ENCODE peak calls at places on chromosomes 12 and 14, in four cellular contexts. L is HepG2, K is GM12878, V is K562. X is an unnamed sample.

GRCh38 chr12:106739318-106739717 is 35.2 kb upstream of the RIC8B start:
- DNase-seq in L (peak; percentile 12), K (no peak), V (peak; percentile 58), X (no peak)

GRCh38 chr12:73125148-73125547 is 853.0 kb downstream of the TRHDE start:
- DNase-seq in L (no peak), K (no peak), V (no peak), X (no peak)

GRCh38 chr12:7345232-7345631 is 41.4 kb downstream of the ACSM4 start:
- DNase-seq in L (no peak), K (no peak), V (no peak), X (no peak)

GRCh38 chr12:51373222-51373621 is 18.0 kb downstream of the GALNT6 start:
- DNase-seq in L (no peak), K (no peak), V (no peak), X (no peak)

GRCh38 chr12:50626026-50626425 is 121.2 kb downstream of the DIP2B start:
- DNase-seq in L (no peak), K (no peak), V (no peak), X (no peak)

GRCh38 chr14:22471545-22472121 is 117.4 kb downstream of the DAD1 start:
- DNase-seq in L (peak; percentile 55), K (no peak), V (peak; percentile 68), X (peak; percentile 48)

GRCh38 chr14:79842270-79842669 is 369.0 kb downstream of the DIO2 start:
- DNase-seq in L (no peak), K (no peak), V (no peak), X (no peak)

GRCh38 chr12:28883406-28883997 is 265.6 kb upstream of the FAR2 start:
- DNase-seq in L (no peak), K (no peak), V (no peak), X (peak; percentile 39)

GRCh38 chr12:79644274-79645234 is 46.2 kb downstream of the PAWR start:
- DNase-seq in L (peak; percentile 15), K (no peak), V (no peak), X (no peak)

GRCh38 chr12:113239811-113240331 is 18.6 kb downstream of the TPCN1 start:
- DNase-seq in L (no peak), K (no peak), V (no peak), X (no peak)

GRCh38 chr14:59207506-59207933 is 19.1 kb downstream of the DAAM1 start:
- DNase-seq in L (no peak), K (peak; percentile 56), V (no peak), X (no peak)

GRCh38 chr14:65304239-65304638 is 108.3 kb upstream of the FUT8 start:
- DNase-seq in L (no peak), K (no peak), V (no peak), X (no peak)

GRCh38 chr14:93002851-93003298 is 79.9 kb downstream of the CHGA start:
- DNase-seq in L (peak; percentile 61), K (no peak), V (peak; percentile 10), X (no peak)

GRCh38 chr14:73770977-73771847 is 57.0 kb upstream of the PNMA1 start:
- DNase-seq in L (no peak), K (no peak), V (no peak), X (no peak)

GRCh38 chr14:54803396-54803795 is 99.2 kb downstream of the GCH1 start:
- DNase-seq in L (no peak), K (no peak), V (no peak), X (no peak)

GRCh38 chr14:36513451-36514277 is 6.4 kb downstream of the NKX2-1 start:
- DNase-seq in L (no peak), K (no peak), V (no peak), X (peak; percentile 24)

GRCh38 chr14:57323703-57324102 is 54.9 kb downstream of the AP5M1 start:
- DNase-seq in L (no peak), K (no peak), V (no peak), X (no peak)

GRCh38 chr12:46360908-46361666 is 11.5 kb downstream of the SLC38A2 start:
- DNase-seq in L (no peak), K (no peak), V (no peak), X (no peak)

GRCh38 chr12:7934153-7934552 is 1.8 kb downstream of the SLC2A3 start:
- DNase-seq in L (no peak), K (no peak), V (peak; percentile 20), X (no peak)

GRCh38 chr12:12606793-12607589 is 4.7 kb upstream of the CREBL2 start:
- DNase-seq in L (peak; percentile 32), K (peak; percentile 53), V (no peak), X (no peak)

GRCh38 chr12:9214536-9214935 is 6.3 kb upstream of the PZP start:
- DNase-seq in L (peak; percentile 4), K (no peak), V (no peak), X (no peak)

GRCh38 chr12:50221228-50222008 is 54.2 kb upstream of the CERS5 start:
- DNase-seq in L (no peak), K (peak; percentile 53), V (peak; percentile 32), X (peak; percentile 71)

GRCh38 chr14:79090781-79091180 is 920.6 kb downstream of the NRXN3 start:
- DNase-seq in L (no peak), K (no peak), V (no peak), X (no peak)

GRCh38 chr14:64053694-64054669 is 201.2 kb downstream of the SYNE2 start:
- DNase-seq in L (no peak), K (no peak), V (no peak), X (no peak)

GRCh38 chr12:90909069-90909676 is 45.8 kb downstream of the CCER1 start:
- DNase-seq in L (peak; percentile 6), K (no peak), V (peak; percentile 4), X (peak; percentile 17)
- TF ChIP-seq GABPA in L (no peak), K (no peak), V (no peak), X (no peak)

DNA sequence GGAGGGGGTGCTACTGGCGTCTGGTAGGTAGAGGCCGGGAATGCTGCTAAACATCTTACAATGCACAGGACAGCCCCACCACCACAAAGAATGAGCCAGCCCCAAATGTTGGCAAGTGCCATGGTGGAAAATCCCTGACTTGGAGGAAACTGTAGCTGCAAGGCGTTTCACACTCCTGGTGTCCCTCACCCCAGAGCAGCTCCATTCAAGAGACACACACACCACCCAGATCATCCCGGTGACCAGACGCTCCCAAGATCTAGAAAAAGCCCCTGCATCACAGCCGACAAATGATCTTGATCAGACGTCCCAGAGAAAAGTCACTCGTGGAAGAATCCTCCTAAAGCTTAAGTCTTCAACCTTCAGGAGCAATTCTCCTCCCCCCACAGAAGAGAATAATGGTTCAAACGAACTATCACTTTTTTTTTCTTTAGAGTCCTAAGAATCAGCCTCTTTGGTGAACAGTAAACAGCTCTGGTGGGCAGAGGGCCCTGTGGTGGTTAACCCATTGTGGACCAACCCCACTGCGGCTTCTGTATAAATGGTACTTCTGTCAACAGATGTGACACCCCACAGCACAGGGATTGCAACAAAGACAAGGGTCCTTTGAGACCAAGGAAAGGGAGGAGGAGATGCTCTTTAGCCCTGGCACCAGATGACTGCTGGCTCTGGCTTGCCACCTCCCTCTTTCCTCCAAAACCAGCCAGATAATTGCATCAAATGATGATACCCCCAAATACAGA is 2.7 kb downstream of the GLTP start:
- DNase-seq in L (no peak), K (no peak), V (no peak), X (no peak)
- TF ChIP-seq NFIC in L (no peak), K (no peak), V (no peak), X (no peak)

GRCh38 chr12:25054076-25054782 is 105.3 kb upstream of the BCAT1 start:
- DNase-seq in L (no peak), K (no peak), V (no peak), X (no peak)

GRCh38 chr12:25056011-25056410 is 107.1 kb upstream of the BCAT1 start:
- DNase-seq in L (no peak), K (no peak), V (no peak), X (no peak)

GRCh38 chr12:25053021-25053271 is 104.0 kb upstream of the BCAT1 start:
- DNase-seq in L (no peak), K (no peak), V (no peak), X (no peak)

GRCh38 chr12:25056486-25057130 is 107.7 kb upstream of the BCAT1 start:
- DNase-seq in L (no peak), K (no peak), V (no peak), X (no peak)

DNA sequence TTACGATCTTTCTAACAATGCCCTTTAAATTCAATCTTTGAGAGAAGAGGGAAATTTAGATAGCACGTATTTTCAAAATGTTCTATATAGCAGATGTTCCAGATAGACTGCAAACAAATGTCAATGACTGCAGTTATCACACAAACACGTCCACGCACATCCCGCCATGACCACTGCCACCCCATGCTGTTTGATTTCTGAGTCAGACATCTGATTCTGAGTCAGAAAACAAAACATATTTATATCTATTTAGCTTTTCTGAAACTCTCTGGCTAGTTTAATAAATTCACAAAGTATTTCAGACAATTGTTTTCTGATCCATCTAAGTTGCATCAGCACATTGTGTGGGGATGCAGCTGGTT is 105.9 kb upstream of the BCAT1 start:
- DNase-seq in L (no peak), K (no peak), V (no peak), X (no peak)
- TF ChIP-seq GABPA in L (no peak), K (peak; percentile 68), V (no peak), X (no peak)

GRCh38 chr14:100534528-100535286 is 52.5 kb downstream of the BEGAIN start:
- DNase-seq in L (no peak), K (no peak), V (no peak), X (peak; percentile 52)
- TF ChIP-seq NFIC in L (no peak), K (no peak), V (no peak), X (no peak)

GRCh38 chr12:54414191-54414525 is 4.9 kb downstream of the ITGA5 start:
- DNase-seq in L (no peak), K (no peak), V (no peak), X (no peak)

GRCh38 chr12:54412348-54412747 is 6.7 kb downstream of the ITGA5 start:
- DNase-seq in L (no peak), K (no peak), V (no peak), X (no peak)

GRCh38 chr12:54412786-54413185 is 6.3 kb downstream of the ITGA5 start:
- DNase-seq in L (no peak), K (no peak), V (no peak), X (no peak)

GRCh38 chr12:54415223-54415929 is 3.7 kb downstream of the ITGA5 start:
- DNase-seq in L (no peak), K (no peak), V (no peak), X (no peak)

DNA sequence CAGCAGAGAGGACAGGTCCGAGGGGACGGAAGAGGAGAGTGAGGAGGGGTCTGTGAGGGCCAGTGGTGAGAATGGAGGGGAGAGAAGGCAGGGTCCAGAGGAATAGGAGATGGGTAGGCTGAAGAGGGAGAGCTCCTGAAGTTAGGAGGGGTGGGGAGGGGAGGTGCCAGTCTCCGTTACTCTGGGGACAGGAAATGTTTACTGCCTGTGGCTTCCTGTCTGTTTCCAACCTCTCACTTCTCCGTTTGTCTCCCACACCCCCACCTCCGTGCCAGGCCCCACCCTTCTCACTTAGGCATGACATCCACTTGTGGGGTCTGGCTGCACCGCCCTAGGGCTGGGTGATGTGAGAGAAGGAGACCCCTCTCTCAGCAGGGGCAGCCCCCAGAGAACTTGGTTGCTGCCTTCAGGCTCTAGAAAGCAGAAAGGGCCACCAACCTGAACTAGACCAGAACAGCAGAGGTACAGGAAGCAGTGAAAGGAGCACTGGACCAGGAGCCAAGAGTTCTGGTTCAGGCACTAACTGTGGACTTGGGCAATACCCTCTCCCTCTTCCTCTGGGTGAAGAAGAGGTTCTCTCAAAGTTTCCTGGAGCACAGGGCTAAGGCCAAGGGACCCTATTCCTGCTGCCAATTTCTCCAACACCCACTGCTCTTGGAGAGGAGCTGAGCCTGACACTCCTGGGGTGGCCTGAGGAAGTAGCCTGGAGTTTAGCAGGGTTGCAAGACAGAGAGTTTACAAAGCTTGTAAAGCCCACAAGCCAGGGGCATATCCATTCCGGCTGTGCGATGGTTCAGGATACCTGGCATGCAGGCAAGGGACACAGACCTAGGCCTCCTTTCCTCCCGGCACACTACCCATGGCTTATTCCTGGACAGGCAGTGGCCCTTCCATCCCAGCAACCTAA is 5.5 kb downstream of the ITGA5 start:
- DNase-seq in L (no peak), K (no peak), V (no peak), X (no peak)
- TF ChIP-seq GABPA in L (no peak), K (no peak), V (no peak), X (no peak)

X was measured in SK-N-SH.